ENCODE peak calls at places on chromosome X, in nine cellular contexts. D is lower leg skin, P is A549, K is endothelial cell of umbilical vein, Q is IMR-90, T is ovary, C is prostate gland, U is stomach, G is suprapubic skin. S is an unnamed sample.

GRCh38 chrX:108558217-108558616 is 118.6 kb downstream of the COL4A5 start:
- DNase-seq in D (no peak), P (no peak), K (no peak), Q (no peak), T (no peak), C (no peak), U (no peak), G (no peak), S (no peak)

GRCh38 chrX:2484721-2485459 is 15.9 kb downstream of the DHRSX start:
- DNase-seq in D (no peak), P (no peak), K (no peak), Q (peak; percentile 54), T (peak; percentile 73), C (no peak), U (no peak), G (no peak), S (no peak)

GRCh38 chrX:77398341-77398740 is 48.8 kb upstream of the FGF16 start:
- DNase-seq in D (no peak), P (no peak), K (no peak), Q (no peak), T (no peak), C (no peak), U (no peak), G (no peak), S (no peak)

GRCh38 chrX:28920141-28920540 is 332.9 kb downstream of the IL1RAPL1 start:
- DNase-seq in D (no peak), P (no peak), K (no peak), Q (no peak), T (no peak), C (no peak), U (no peak), G (no peak), S (no peak)

GRCh38 chrX:46626566-46626965 is 53.0 kb downstream of the CHST7 start:
- DNase-seq in D (peak; percentile 23), P (no peak), K (peak; percentile 90), Q (no peak), T (no peak), C (no peak), U (no peak), G (no peak), S (no peak)

GRCh38 chrX:119698835-119699234 is 5.9 kb upstream of the SEPTIN6 start:
- DNase-seq in D (no peak), P (peak; percentile 70), K (peak; percentile 47), Q (peak; percentile 67), T (no peak), C (no peak), U (no peak), G (no peak), S (no peak)

GRCh38 chrX:69229436-69229835 is 64.2 kb upstream of the PJA1 start:
- DNase-seq in D (no peak), P (no peak), K (no peak), Q (peak; percentile 77), T (no peak), C (no peak), U (no peak), G (no peak), S (no peak)

GRCh38 chrX:97200454-97200853 is 316.7 kb downstream of the RPA4 start:
- DNase-seq in D (no peak), P (no peak), K (no peak), Q (no peak), T (no peak), C (no peak), U (no peak), G (no peak), S (no peak)

GRCh38 chrX:9785252-9785943 is 831 bp upstream of the SHROOM2 start:
- DNase-seq in D (no peak), P (no peak), K (no peak), Q (no peak), T (peak; percentile 43), C (no peak), U (no peak), G (no peak), S (no peak)

GRCh38 chrX:53686151-53686885 is at the start of gene HUWE1:
- DNase-seq in D (peak; percentile 64), P (peak; percentile 63), K (peak; percentile 77), Q (peak; percentile 58), T (peak; percentile 86), C (peak; percentile 66), U (peak; percentile 80), G (peak; percentile 87), S (peak; percentile 7)

GRCh38 chrX:118520206-118520857 is 24.7 kb downstream of the DOCK11 start:
- DNase-seq in D (no peak), P (no peak), K (no peak), Q (peak; percentile 80), T (no peak), C (no peak), U (no peak), G (no peak), S (no peak)

GRCh38 chrX:19548279-19548678 is 33.0 kb upstream of the MAP3K15 start:
- DNase-seq in D (no peak), P (no peak), K (no peak), Q (no peak), T (no peak), C (no peak), U (no peak), G (no peak), S (no peak)

GRCh38 chrX:153907456-153907855 is 3.0 kb downstream of the AVPR2 start:
- DNase-seq in D (no peak), P (no peak), K (no peak), Q (no peak), T (no peak), C (no peak), U (no peak), G (no peak), S (no peak)
- TF ChIP-seq POLR2A in D (no peak), P (no peak), K (no peak), Q (no peak), T (no peak), C (no peak), U (no peak), G (no peak), S (no peak)

GRCh38 chrX:155215443-155216178 is 649 bp upstream of the VBP1 start:
- DNase-seq in D (no peak), P (no peak), K (no peak), Q (no peak), T (no peak), C (no peak), U (no peak), G (no peak), S (no peak)
- H3K4me3 ChIP-seq in D (peak overlapping the region; percentile 33), P (peak overlapping the region; percentile 99), K (peak overlapping the region; percentile 53), Q (peak overlapping the region; percentile 86), T (peak overlapping the region; percentile 78), C (peak overlapping the region; percentile 50), U (peak overlapping the region; percentile 61), G (peak overlapping the region; percentile 69), S (peak overlapping the region; percentile 66)

GRCh38 chrX:153600032-153600373 is 1.1 kb upstream of the CCNQ start:
- DNase-seq in D (no peak), P (no peak), K (no peak), Q (no peak), T (no peak), C (no peak), U (no peak), G (no peak), S (no peak)

GRCh38 chrX:153597351-153597750 is 1.6 kb downstream of the CCNQ start:
- DNase-seq in D (no peak), P (no peak), K (no peak), Q (no peak), T (no peak), C (no peak), U (no peak), G (no peak), S (no peak)

GRCh38 chrX:153600921-153601320 is 2.0 kb upstream of the CCNQ start:
- DNase-seq in D (no peak), P (no peak), K (no peak), Q (no peak), T (no peak), C (no peak), U (no peak), G (no peak), S (no peak)

GRCh38 chrX:153599192-153600031 is 473 bp upstream of the CCNQ start:
- DNase-seq in D (peak; percentile 69), P (peak; percentile 77), K (peak; percentile 83), Q (peak; percentile 81), T (peak; percentile 92), C (peak; percentile 81), U (peak; percentile 90), G (peak; percentile 85), S (no peak)

DNA sequence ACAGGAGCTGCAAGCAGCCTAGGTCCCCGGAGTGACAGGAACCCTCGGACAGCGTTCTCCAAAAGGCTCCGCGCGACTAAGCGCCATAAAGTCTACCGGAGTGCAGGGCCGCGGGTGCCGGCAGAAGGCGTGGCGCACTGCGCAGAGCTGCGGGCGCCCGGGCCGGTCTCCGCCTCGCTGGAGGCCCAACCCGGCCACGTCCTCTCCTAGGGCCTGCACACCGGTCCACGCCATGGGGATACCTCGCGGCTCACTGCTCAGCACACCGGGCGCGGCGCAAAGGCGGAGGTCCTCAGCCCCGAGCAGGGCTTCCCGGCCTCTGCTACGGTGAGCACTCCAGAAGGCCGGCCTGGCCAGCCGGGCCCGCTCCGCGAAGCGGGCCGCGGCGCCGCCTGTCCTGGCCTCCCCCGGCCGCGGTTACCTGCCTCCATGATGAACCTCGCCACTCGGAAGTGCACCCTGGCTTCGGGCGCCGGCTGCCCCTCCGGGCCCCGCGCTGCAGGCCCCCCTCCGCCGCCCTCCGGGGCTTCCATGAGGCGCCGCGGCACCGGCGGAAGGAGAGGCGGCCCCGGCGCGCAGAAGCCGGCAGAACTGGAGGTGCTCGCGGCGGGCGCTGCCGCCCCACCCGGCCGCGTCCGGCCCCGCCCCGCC is at the start of gene CCNQ:
- DNase-seq in D (no peak), P (no peak), K (peak; percentile 26), Q (peak; percentile 10), T (peak; percentile 52), C (no peak), U (peak; percentile 30), G (no peak), S (no peak)
- TF ChIP-seq POLR2A in D (no peak), P (peak; percentile 50), K (peak; percentile 43), Q (peak; percentile 63), T (no peak), C (no peak), U (no peak), G (no peak), S (peak; percentile 62)

GRCh38 chrX:152958047-152958446 is 35.9 kb downstream of the PNMA5 start:
- DNase-seq in D (no peak), P (no peak), K (no peak), Q (no peak), T (no peak), C (no peak), U (no peak), G (no peak), S (no peak)
- H3K4me3 ChIP-seq in D (no peak overlapping the region), P (peak overlapping the region; percentile 44), K (no peak overlapping the region), Q (no peak overlapping the region), T (no peak overlapping the region), C (no peak overlapping the region), U (peak overlapping the region; percentile 35), G (peak overlapping the region; percentile 29), S (no peak overlapping the region)